ENCODE peak calls at places on chromosomes 6 and 20, in five cellular contexts. C is dorsolateral prefrontal cortex, L is OCI-LY7, J is neural crest cell, W is brain microvascular endothelial cell. Z is an unnamed sample.

GRCh38 chr6:144064402-144064830 is 31.0 kb downstream of the SF3B5 start:
- DNase-seq in C (no peak), L (peak), J (peak), W (no peak), Z (no peak)

GRCh38 chr6:39003072-39003471 is 45.5 kb upstream of the GLP1R start:
- DNase-seq in C (no peak), L (no peak), J (peak), W (no peak), Z (peak)

GRCh38 chr20:51428451-51429143 is 113.9 kb downstream of the NFATC2 start:
- DNase-seq in C (no peak), L (no peak), J (no peak), W (peak), Z (no peak)

GRCh38 chr6:158796353-158796752 is 22.8 kb downstream of the EZR start:
- DNase-seq in C (no peak), L (no peak), J (no peak), W (no peak), Z (no peak)

GRCh38 chr20:17992224-17992637 is 23.4 kb downstream of the MGME1 start:
- DNase-seq in C (no peak), L (no peak), J (no peak), W (peak), Z (no peak)

GRCh38 chr6:64330694-64331309 is 695.2 kb downstream of the PHF3 start:
- DNase-seq in C (peak), L (peak), J (peak), W (peak), Z (peak)

GRCh38 chr6:108589244-108589730 is 28.6 kb downstream of the FOXO3 start:
- DNase-seq in C (peak), L (peak), J (peak), W (peak), Z (peak)

GRCh38 chr6:138372711-138373463 is 4.8 kb upstream of the SMIM28 start:
- DNase-seq in C (no peak), L (no peak), J (no peak), W (peak), Z (peak)

GRCh38 chr6:127582777-127583462 is 5.9 kb downstream of the C6orf58 start:
- DNase-seq in C (no peak), L (no peak), J (no peak), W (peak), Z (peak)

GRCh38 chr6:48834706-48835105 is 628.3 kb downstream of the MMUT start:
- DNase-seq in C (no peak), L (no peak), J (no peak), W (no peak), Z (peak)

GRCh38 chr20:59207742-59208357 is 44.2 kb downstream of the ZNF831 start:
- DNase-seq in C (no peak), L (peak), J (peak), W (no peak), Z (peak)

GRCh38 chr20:3797592-3798404 is 1.7 kb downstream of the CDC25B start:
- DNase-seq in C (no peak), L (peak), J (no peak), W (no peak), Z (peak)

GRCh38 chr6:34511214-34511922 is 44.8 kb downstream of the SPDEF start:
- DNase-seq in C (no peak), L (no peak), J (no peak), W (no peak), Z (no peak)

GRCh38 chr20:61525781-61526431 is 273.8 kb downstream of the CDH4 start:
- DNase-seq in C (no peak), L (no peak), J (no peak), W (no peak), Z (no peak)

GRCh38 chr6:27766405-27766804 is 145.8 kb downstream of the OR2B2 start:
- DNase-seq in C (no peak), L (no peak), J (no peak), W (no peak), Z (no peak)

GRCh38 chr20:14568225-14568624 is 230.8 kb upstream of the FLRT3 start:
- DNase-seq in C (no peak), L (no peak), J (no peak), W (no peak), Z (no peak)

GRCh38 chr6:63904844-63905243 is 269.2 kb downstream of the PHF3 start:
- DNase-seq in C (no peak), L (no peak), J (no peak), W (peak), Z (peak)

GRCh38 chr6:1917628-1918371 is 308.1 kb downstream of the FOXC1 start:
- DNase-seq in C (no peak), L (no peak), J (no peak), W (peak), Z (peak)

GRCh38 chr20:48098099-48098498 is 312.8 kb upstream of the SULF2 start:
- DNase-seq in C (no peak), L (peak), J (no peak), W (no peak), Z (no peak)

GRCh38 chr6:170089937-170090335 is 200.9 kb downstream of the DLL1 start:
- DNase-seq in C (no peak), L (no peak), J (no peak), W (no peak), Z (no peak)

GRCh38 chr6:125899726-125900182 is 56.8 kb upstream of the HINT3 start:
- DNase-seq in C (no peak), L (no peak), J (no peak), W (no peak), Z (no peak)

GRCh38 chr6:30849903-30850651 is 34.2 kb upstream of the DDR1 start:
- DNase-seq in C (no peak), L (no peak), J (no peak), W (no peak), Z (no peak)

GRCh38 chr6:72709436-72709835 is 87.6 kb downstream of the KCNQ5 start:
- DNase-seq in C (no peak), L (no peak), J (no peak), W (no peak), Z (no peak)

GRCh38 chr6:90144396-90144795 is 152.2 kb downstream of the BACH2 start:
- DNase-seq in C (no peak), L (no peak), J (no peak), W (no peak), Z (no peak)

GRCh38 chr6:45132059-45132458 is 196.1 kb upstream of the RUNX2 start:
- DNase-seq in C (no peak), L (no peak), J (no peak), W (no peak), Z (no peak)

GRCh38 chr20:36150847-36151539 is 3.5 kb upstream of the EPB41L1 start:
- DNase-seq in C (no peak), L (no peak), J (no peak), W (no peak), Z (no peak)

GRCh38 chr6:105207524-105208269 is 27.9 kb upstream of the POPDC3 start:
- DNase-seq in C (no peak), L (no peak), J (no peak), W (peak), Z (peak)

GRCh38 chr6:156513504-156513903 is 263.7 kb upstream of the ARID1B start:
- DNase-seq in C (no peak), L (no peak), J (no peak), W (no peak), Z (no peak)

GRCh38 chr6:43456737-43457126 is 1.4 kb upstream of the DLK2 start:
- DNase-seq in C (no peak), L (no peak), J (no peak), W (no peak), Z (no peak)

GRCh38 chr20:36865076-36865860 is 10.7 kb upstream of the TLDC2 start:
- DNase-seq in C (no peak), L (no peak), J (no peak), W (no peak), Z (no peak)

GRCh38 chr6:13741358-13741757 is 29.7 kb upstream of the RANBP9 start:
- DNase-seq in C (peak), L (no peak), J (no peak), W (no peak), Z (no peak)

GRCh38 chr6:84172080-84172479 is 55.4 kb downstream of the CEP162 start:
- DNase-seq in C (no peak), L (no peak), J (no peak), W (no peak), Z (no peak)

GRCh38 chr20:49642808-49643207 is 70.9 kb downstream of the B4GALT5 start:
- DNase-seq in C (no peak), L (no peak), J (no peak), W (no peak), Z (no peak)

GRCh38 chr6:14934844-14935243 is 311.0 kb upstream of the JARID2 start:
- DNase-seq in C (no peak), L (no peak), J (no peak), W (no peak), Z (no peak)

GRCh38 chr6:134351615-134352474 is 33.9 kb upstream of the SGK1 start:
- DNase-seq in C (no peak), L (no peak), J (no peak), W (no peak), Z (no peak)

GRCh38 chr6:33317418-33317667 is 201 bp downstream of the ZBTB22 start:
- DNase-seq in C (no peak), L (no peak), J (no peak), W (no peak), Z (no peak)

GRCh38 chr6:20716865-20717264 is 182.6 kb downstream of the CDKAL1 start:
- DNase-seq in C (no peak), L (no peak), J (no peak), W (no peak), Z (no peak)

GRCh38 chr20:32442630-32443029 is 84.5 kb downstream of the ASXL1 start:
- DNase-seq in C (no peak), L (no peak), J (no peak), W (no peak), Z (no peak)

GRCh38 chr20:38728911-38729642 is 4.8 kb downstream of the SLC32A1 start:
- DNase-seq in C (no peak), L (no peak), J (no peak), W (no peak), Z (no peak)

DNA sequence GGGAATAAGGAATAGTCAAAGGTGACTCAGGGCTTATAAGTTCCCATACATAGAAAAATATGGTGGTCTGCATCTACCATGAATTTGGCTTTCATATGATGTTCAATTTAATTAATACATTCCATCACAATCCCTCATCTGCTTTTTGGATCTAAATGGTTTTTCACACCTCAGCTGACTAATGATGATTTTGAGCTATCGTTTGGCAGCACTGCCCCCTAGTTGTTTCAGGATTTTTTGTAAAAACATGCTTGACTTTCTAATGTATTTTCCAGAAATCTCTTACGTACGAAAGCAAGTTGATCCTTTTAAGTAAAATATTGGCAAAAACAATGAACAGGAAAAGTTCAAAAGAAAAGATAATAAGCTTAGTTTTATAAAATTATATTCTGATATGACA is 408.6 kb upstream of the ADGRB3 start:
- DNase-seq in C (no peak), L (peak), J (no peak), W (no peak), Z (peak)
- TF ChIP-seq CTCF in C (peak), L (peak), J (peak), W (peak), Z (peak)

GRCh38 chr20:9032758-9033157 is 36.1 kb upstream of the PLCB4 start:
- DNase-seq in C (no peak), L (no peak), J (no peak), W (no peak), Z (no peak)
- TF ChIP-seq CTCF in C (no peak), L (no peak), J (no peak), W (no peak), Z (no peak)

DNA sequence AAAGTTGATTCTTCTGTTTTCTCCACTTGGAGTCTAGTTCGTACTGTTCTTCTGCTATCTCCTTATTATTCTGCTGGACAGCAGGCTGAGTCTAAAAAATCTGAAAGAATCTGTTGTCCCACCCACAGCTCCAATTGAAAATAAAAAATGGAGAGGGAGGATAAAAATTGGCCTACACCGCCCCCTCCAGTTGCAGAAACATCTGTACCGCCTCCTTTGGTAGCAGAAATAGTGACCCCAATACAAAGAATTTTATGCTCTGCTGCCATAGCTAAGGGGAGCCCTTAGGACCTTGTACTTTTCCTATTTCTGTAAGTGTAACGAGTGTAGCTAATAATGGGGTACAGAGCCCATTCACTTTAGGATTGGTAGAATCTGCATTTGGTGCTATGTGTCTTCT is 4.9 kb upstream of the FKBP1A start:
- DNase-seq in C (no peak), L (no peak), J (no peak), W (no peak), Z (peak)
- TF ChIP-seq CTCF in C (peak), L (peak), J (no peak), W (peak), Z (no peak)

GRCh38 chr6:23081701-23082100 is 512.3 kb downstream of the HDGFL1 start:
- DNase-seq in C (no peak), L (no peak), J (no peak), W (no peak), Z (no peak)
- TF ChIP-seq CTCF in C (no peak), L (peak), J (peak), W (peak), Z (no peak)

DNA sequence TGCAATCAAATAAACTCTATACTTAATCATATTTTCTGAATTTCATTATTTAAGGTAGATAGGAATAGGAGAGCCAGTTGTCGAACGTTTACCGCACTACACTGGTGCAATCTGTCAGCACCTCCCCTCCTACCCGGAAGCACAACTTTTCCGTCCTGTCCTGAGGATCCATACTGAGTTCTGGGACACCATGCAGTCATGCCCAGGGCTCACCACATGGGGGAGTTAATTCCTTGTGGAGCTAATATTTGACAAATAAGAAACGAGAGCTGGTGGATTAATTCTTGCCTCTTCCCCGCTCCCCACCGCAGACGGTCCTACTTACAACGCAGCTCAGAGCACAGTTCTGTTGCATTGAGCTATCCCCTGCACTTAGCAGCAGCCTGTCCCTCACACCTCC is 107.7 kb upstream of the RALGAPA2 start:
- DNase-seq in C (no peak), L (no peak), J (peak), W (no peak), Z (peak)
- TF ChIP-seq CTCF in C (peak), L (peak), J (peak), W (peak), Z (peak)

GRCh38 chr20:58018590-58018989 is 209.9 kb downstream of the ANKRD60 start:
- DNase-seq in C (no peak), L (no peak), J (no peak), W (no peak), Z (no peak)

GRCh38 chr20:58017237-58017969 is 211.1 kb downstream of the ANKRD60 start:
- DNase-seq in C (no peak), L (no peak), J (peak), W (peak), Z (peak)

GRCh38 chr20:58014628-58015315 is 213.7 kb downstream of the ANKRD60 start:
- DNase-seq in C (no peak), L (no peak), J (no peak), W (no peak), Z (peak)

GRCh38 chr20:58017970-58018530 is 210.4 kb downstream of the ANKRD60 start:
- DNase-seq in C (no peak), L (no peak), J (no peak), W (no peak), Z (no peak)

DNA sequence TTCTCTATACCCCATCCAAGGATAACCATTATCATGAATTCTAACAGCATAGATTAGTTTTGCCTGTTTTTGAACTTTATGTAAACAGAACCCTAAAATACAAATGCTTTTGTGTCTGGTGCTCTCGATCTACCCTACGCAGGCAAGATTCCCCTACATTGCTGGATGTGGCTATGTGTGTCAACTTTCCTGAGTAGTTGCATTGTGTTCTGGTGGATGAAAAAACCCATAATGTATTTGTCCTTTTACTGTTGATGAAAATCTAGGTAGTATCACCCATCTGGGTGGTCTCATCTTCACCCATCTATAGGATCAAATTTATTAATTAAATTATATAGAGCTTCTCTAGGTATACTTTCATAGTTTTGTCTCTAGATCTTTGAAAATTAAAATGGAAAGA is 211.7 kb downstream of the ANKRD60 start:
- DNase-seq in C (no peak), L (no peak), J (no peak), W (no peak), Z (no peak)
- TF ChIP-seq CTCF in C (no peak), L (no peak), J (no peak), W (no peak), Z (no peak)

GRCh38 chr6:3114377-3114776 is 4.1 kb upstream of the BPHL start:
- DNase-seq in C (no peak), L (no peak), J (no peak), W (no peak), Z (no peak)

GRCh38 chr6:3119040-3119723 is 671 bp downstream of the BPHL start:
- DNase-seq in C (no peak), L (no peak), J (no peak), W (peak), Z (peak)

GRCh38 chr6:3117912-3118352 is 579 bp upstream of the BPHL start:
- DNase-seq in C (no peak), L (no peak), J (no peak), W (no peak), Z (no peak)

GRCh38 chr6:3120765-3121089 is 2.2 kb downstream of the BPHL start:
- DNase-seq in C (no peak), L (no peak), J (no peak), W (no peak), Z (no peak)

GRCh38 chr6:3118353-3119039 is at the start of gene BPHL:
- DNase-seq in C (peak), L (peak), J (peak), W (peak), Z (peak)
- TF ChIP-seq CTCF in C (peak), L (peak), J (no peak), W (no peak), Z (no peak)

GRCh38 chr20:24460712-24461111 is 8.7 kb upstream of the SYNDIG1 start:
- DNase-seq in C (no peak), L (no peak), J (no peak), W (no peak), Z (no peak)
- TF ChIP-seq CTCF in C (no peak), L (no peak), J (peak), W (peak), Z (no peak)

GRCh38 chr20:10412591-10413408 is 21.2 kb downstream of the MKKS start:
- DNase-seq in C (no peak), L (no peak), J (no peak), W (peak), Z (no peak)
- TF ChIP-seq CTCF in C (no peak), L (peak), J (no peak), W (peak), Z (no peak)

GRCh38 chr6:130367767-130368166 is 1.9 kb downstream of the TMEM200A start:
- DNase-seq in C (no peak), L (no peak), J (no peak), W (no peak), Z (no peak)

GRCh38 chr6:130365166-130366010 is 429 bp upstream of the TMEM200A start:
- DNase-seq in C (no peak), L (no peak), J (peak), W (peak), Z (no peak)

GRCh38 chr6:130369821-130370220 is 4.0 kb downstream of the TMEM200A start:
- DNase-seq in C (no peak), L (no peak), J (no peak), W (no peak), Z (no peak)

GRCh38 chr6:130364224-130364780 is 1.5 kb upstream of the TMEM200A start:
- DNase-seq in C (no peak), L (no peak), J (no peak), W (no peak), Z (no peak)

DNA sequence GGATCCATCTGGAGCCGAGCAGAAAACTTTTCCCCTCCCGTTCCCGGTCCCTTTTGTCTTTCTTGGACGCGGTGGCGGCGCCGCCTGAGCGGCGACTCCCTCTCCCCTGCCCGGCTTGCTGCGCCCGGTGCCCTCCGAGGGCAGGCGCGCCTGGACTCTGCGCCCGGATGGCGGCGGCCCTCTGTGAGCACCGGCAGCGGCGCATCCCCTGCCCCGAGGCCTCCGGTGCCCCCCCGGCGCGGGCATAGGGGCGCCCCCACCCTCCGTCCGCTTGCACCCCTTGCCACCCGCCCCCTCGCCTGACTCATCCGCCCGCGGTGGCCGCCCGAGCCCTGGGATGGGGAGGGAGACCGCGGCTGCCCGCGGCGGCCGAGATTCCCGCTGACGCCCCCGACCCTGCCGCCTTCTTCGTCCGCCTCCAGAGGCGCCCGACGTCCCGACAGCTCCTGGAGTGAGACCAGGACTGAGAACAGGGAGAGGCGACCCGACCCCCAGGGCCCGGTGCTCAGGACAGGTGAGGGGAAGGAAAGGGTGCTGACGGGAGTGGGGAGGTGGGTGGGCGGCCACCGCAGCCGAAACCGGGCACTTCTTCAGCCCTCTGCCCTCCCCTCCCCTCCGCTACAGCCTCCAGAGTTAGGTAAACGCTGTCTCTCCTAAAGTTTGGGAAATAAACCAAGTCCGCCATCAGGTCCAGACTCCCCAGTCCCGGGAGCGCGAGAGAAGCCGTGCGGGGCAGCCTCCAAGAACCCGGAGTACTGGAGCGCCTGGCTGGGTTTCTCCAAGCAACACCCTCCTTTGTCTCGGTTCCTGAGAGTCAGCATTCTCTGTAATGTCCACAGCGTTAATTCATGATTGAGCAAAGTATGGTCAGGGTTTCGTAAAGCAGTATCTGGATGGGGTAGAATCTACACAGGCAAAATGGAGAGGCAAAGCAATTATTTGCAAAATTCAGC is at the start of gene TMEM200A:
- DNase-seq in C (no peak), L (no peak), J (peak), W (peak), Z (no peak)
- TF ChIP-seq CTCF in C (no peak), L (no peak), J (peak), W (peak), Z (no peak)